ENCODE peak calls at places on chromosomes 16 and 17, in ten cellular contexts. Z is fibroblast of lung, Q is IMR-90, T is GM23248, M is GM12878, N is SK-N-SH, F is neural progenitor cell, D is mammary epithelial cell, Y is A549, U is H9. P is an unnamed sample.

GRCh38 chr17:65742433-65743312 is 181.2 kb upstream of the AXIN2 start:
- DNase-seq in Z (peak), Q (peak), T (peak), M (no peak), N (peak), F (peak), D (peak), Y (peak), U (no peak), P (peak)

GRCh38 chr17:68533887-68534700 is 21.9 kb downstream of the PRKAR1A start:
- DNase-seq in Z (peak), Q (peak), T (peak), M (no peak), N (no peak), F (no peak), D (no peak), Y (no peak), U (no peak), P (peak)

GRCh38 chr16:65672960-65673359 is 551.1 kb upstream of the CDH11 start:
- DNase-seq in Z (peak), Q (peak), T (peak), M (no peak), N (no peak), F (no peak), D (peak), Y (no peak), U (no peak), P (peak)

GRCh38 chr17:14201087-14201486 is 35.6 kb downstream of the CDRT15 start:
- DNase-seq in Z (peak), Q (peak), T (peak), M (no peak), N (no peak), F (no peak), D (no peak), Y (no peak), U (no peak), P (no peak)

GRCh38 chr17:56756536-56756935 is 77.2 kb downstream of the C17orf67 start:
- DNase-seq in Z (peak), Q (peak), T (peak), M (no peak), N (no peak), F (no peak), D (peak), Y (peak), U (no peak), P (no peak)

GRCh38 chr17:79459003-79459655 is 151.7 kb downstream of the RBFOX3 start:
- DNase-seq in Z (no peak), Q (no peak), T (no peak), M (no peak), N (no peak), F (no peak), D (no peak), Y (no peak), U (peak), P (peak)

GRCh38 chr17:9150407-9151090 is 129.2 kb downstream of the NTN1 start:
- DNase-seq in Z (no peak), Q (peak), T (peak), M (no peak), N (no peak), F (peak), D (no peak), Y (no peak), U (no peak), P (no peak)

GRCh38 chr17:4610162-4610561 is 25.8 kb downstream of the SMTNL2 start:
- DNase-seq in Z (no peak), Q (no peak), T (no peak), M (no peak), N (no peak), F (no peak), D (no peak), Y (no peak), U (no peak), P (no peak)

GRCh38 chr17:28956112-28956511 is 4.8 kb upstream of the PHF12 start:
- DNase-seq in Z (no peak), Q (no peak), T (no peak), M (no peak), N (no peak), F (no peak), D (no peak), Y (no peak), U (peak), P (peak)

GRCh38 chr17:263271-263670 is 81.8 kb upstream of the DOC2B start:
- DNase-seq in Z (no peak), Q (no peak), T (no peak), M (no peak), N (no peak), F (no peak), D (no peak), Y (no peak), U (no peak), P (no peak)

GRCh38 chr17:58641937-58642336 is 49.9 kb downstream of the TEX14 start:
- DNase-seq in Z (no peak), Q (no peak), T (peak), M (no peak), N (no peak), F (no peak), D (no peak), Y (no peak), U (no peak), P (no peak)

GRCh38 chr17:63086483-63087185 is 120.6 kb downstream of the TANC2 start:
- DNase-seq in Z (peak), Q (no peak), T (no peak), M (no peak), N (no peak), F (no peak), D (no peak), Y (no peak), U (no peak), P (no peak)

GRCh38 chr17:55264640-55265298 is at the start of gene HLF:
- DNase-seq in Z (peak), Q (peak), T (peak), M (no peak), N (peak), F (peak), D (peak), Y (peak), U (peak), P (peak)

GRCh38 chr17:41588126-41588810 is 1.6 kb upstream of the KRT14 start:
- DNase-seq in Z (no peak), Q (no peak), T (peak), M (no peak), N (no peak), F (no peak), D (peak), Y (no peak), U (no peak), P (no peak)

GRCh38 chr16:57314161-57314785 is 29.8 kb upstream of the PLLP start:
- DNase-seq in Z (no peak), Q (no peak), T (no peak), M (no peak), N (no peak), F (no peak), D (peak), Y (no peak), U (no peak), P (no peak)

GRCh38 chr17:292531-293382 is 59.9 kb downstream of the RPH3AL start:
- DNase-seq in Z (no peak), Q (no peak), T (no peak), M (no peak), N (no peak), F (no peak), D (no peak), Y (no peak), U (no peak), P (no peak)

GRCh38 chr17:36592711-36593321 is 1.1 kb downstream of the DHRS11 start:
- DNase-seq in Z (no peak), Q (no peak), T (no peak), M (no peak), N (no peak), F (no peak), D (no peak), Y (no peak), U (no peak), P (peak)

GRCh38 chr16:67936876-67937605 is 391 bp upstream of the PSMB10 start:
- DNase-seq in Z (no peak), Q (no peak), T (peak), M (peak), N (no peak), F (no peak), D (peak), Y (peak), U (no peak), P (peak)

GRCh38 chr16:24540575-24541240 is 1.3 kb downstream of the RBBP6 start:
- DNase-seq in Z (no peak), Q (peak), T (peak), M (no peak), N (peak), F (peak), D (peak), Y (no peak), U (no peak), P (peak)

GRCh38 chr17:16953841-16954240 is 18.1 kb downstream of the TNFRSF13B start:
- DNase-seq in Z (no peak), Q (no peak), T (no peak), M (no peak), N (no peak), F (no peak), D (no peak), Y (no peak), U (no peak), P (no peak)
- H3K4me2 ChIP-seq in Z (no peak), Q (no peak), T (no peak), M (no peak), N (no peak), F (no peak), D (no peak), Y (no peak), U (no peak), P (no peak)

GRCh38 chr16:1557576-1557975 is 24.1 kb downstream of the TMEM204 start:
- DNase-seq in Z (no peak), Q (no peak), T (no peak), M (no peak), N (no peak), F (no peak), D (no peak), Y (no peak), U (no peak), P (no peak)

GRCh38 chr16:1557074-1557473 is 23.6 kb downstream of the TMEM204 start:
- DNase-seq in Z (no peak), Q (no peak), T (no peak), M (no peak), N (no peak), F (no peak), D (no peak), Y (no peak), U (no peak), P (no peak)

GRCh38 chr16:1556254-1556653 is 22.8 kb downstream of the TMEM204 start:
- DNase-seq in Z (no peak), Q (no peak), T (peak), M (no peak), N (no peak), F (no peak), D (no peak), Y (no peak), U (no peak), P (no peak)

GRCh38 chr16:1553976-1554825 is 20.7 kb downstream of the TMEM204 start:
- DNase-seq in Z (no peak), Q (no peak), T (no peak), M (no peak), N (no peak), F (no peak), D (no peak), Y (no peak), U (no peak), P (no peak)

GRCh38 chr16:1554826-1555445 is 21.5 kb downstream of the TMEM204 start:
- DNase-seq in Z (no peak), Q (no peak), T (no peak), M (no peak), N (no peak), F (no peak), D (no peak), Y (no peak), U (no peak), P (no peak)
- H3K4me2 ChIP-seq in Z (no peak), Q (no peak), T (no peak), M (no peak), N (no peak), F (no peak), D (no peak), Y (no peak), U (no peak), P (no peak)

DNA sequence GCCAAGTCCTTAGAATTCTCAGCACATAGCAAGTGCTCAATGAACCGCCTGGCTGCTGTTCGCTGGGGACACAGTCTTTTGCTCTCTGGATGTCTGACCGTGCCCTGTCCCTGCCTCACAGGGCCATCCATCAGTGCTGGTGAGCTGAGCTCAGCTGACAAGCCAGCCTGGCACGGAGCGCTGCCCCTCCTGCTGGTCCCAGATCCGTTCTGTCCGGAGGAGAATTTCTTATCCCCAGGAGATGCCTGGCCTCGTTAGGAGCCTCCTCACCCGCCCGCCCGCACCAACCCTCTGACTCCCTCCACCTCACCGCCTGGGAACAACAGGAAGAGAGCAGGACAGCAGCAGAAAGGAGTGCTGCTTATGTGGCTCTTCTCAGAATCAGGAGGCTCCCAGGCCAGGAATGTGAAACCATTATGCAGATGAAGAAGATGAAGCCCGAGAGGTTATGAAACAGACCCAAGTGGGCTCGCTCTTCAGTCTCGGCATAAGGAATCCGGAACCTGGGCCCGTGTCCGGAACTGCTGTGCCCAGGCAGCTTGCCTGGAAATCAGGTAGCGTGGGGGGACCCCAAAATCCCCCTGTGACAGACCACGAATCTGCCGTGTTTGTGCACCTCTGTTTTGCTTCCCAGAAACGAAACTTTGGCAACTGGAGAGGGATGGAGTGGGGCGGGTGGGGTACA is 28.8 kb upstream of the RMI2 start:
- DNase-seq in Z (no peak), Q (no peak), T (no peak), M (no peak), N (no peak), F (peak), D (no peak), Y (no peak), U (peak), P (peak)
- H3K4me2 ChIP-seq in Z (no peak), Q (no peak), T (no peak), M (no peak), N (no peak), F (peak), D (no peak), Y (no peak), U (peak), P (peak)

DNA sequence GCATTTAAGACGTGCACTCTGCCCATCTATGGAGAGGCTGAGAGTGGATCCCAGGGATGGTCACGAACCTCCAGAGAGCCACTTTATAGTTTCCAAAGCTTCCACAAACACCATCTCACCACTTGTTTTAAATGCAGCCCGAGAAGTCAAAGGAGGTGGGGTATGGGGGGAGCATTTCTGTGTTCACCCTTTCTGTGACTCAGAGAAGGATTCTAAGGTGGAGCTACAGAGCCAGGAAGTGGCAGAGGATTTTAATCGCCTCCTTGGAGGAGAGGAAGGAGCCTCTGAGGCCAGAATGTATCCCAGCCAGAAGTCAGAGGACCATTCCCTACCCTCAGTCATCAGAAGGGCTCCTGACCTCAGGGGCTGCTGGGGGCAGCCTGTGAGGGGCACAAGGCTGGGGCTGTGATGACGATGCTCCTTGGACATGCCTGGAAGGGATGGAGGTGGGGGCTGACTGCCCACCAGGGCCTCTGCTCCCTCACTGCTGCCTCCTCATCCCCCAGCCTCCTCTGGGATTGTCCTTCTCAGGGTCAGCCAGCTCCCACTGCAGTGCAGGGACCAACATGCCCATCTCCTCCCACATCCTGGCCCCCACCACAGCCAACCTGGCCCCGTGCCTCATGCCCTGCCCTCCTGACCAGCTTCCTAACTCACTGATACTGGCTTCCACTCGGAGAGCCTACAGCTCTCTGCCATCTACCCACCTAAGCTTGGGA is 2.8 kb downstream of the XYLT2 start:
- DNase-seq in Z (peak), Q (peak), T (peak), M (no peak), N (no peak), F (no peak), D (peak), Y (no peak), U (peak), P (no peak)
- H3K4me2 ChIP-seq in Z (peak), Q (peak), T (peak), M (no peak), N (peak), F (no peak), D (peak), Y (no peak), U (no peak), P (no peak)

GRCh38 chr17:51085150-51085805 is 35.4 kb downstream of the SPAG9 start:
- DNase-seq in Z (peak), Q (peak), T (peak), M (no peak), N (no peak), F (no peak), D (peak), Y (no peak), U (no peak), P (no peak)
- H3K4me2 ChIP-seq in Z (peak), Q (peak), T (peak), M (no peak), N (peak), F (no peak), D (peak), Y (peak), U (no peak), P (no peak)

GRCh38 chr16:87703835-87704375 is 61.9 kb downstream of the KLHDC4 start:
- DNase-seq in Z (no peak), Q (no peak), T (no peak), M (no peak), N (no peak), F (no peak), D (no peak), Y (no peak), U (no peak), P (no peak)
- H3K4me2 ChIP-seq in Z (no peak), Q (no peak), T (no peak), M (no peak), N (no peak), F (no peak), D (no peak), Y (no peak), U (no peak), P (no peak)

DNA sequence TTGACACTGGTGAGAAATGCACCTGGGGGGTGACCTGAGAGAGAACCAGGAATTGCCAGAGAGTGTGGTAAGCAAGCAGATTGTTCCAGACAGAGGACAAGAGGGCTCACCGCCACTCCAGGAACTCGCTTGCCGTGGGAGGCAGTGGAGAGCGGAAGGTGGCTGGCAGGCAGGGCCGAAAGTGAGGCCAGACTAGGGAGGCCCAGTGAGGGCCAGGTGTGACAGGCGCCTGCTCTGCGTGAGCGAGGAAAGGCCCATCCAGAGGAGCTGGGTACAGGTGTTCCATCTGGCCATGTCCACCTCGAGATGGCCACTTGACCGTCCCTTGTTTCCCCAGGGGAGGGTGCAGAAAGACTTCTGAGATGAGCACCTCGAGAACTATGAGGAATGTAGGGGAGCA is 11.9 kb upstream of the MYO15B start:
- DNase-seq in Z (no peak), Q (no peak), T (no peak), M (no peak), N (no peak), F (no peak), D (no peak), Y (no peak), U (no peak), P (no peak)
- H3K4me2 ChIP-seq in Z (no peak), Q (no peak), T (no peak), M (no peak), N (no peak), F (no peak), D (no peak), Y (no peak), U (no peak), P (no peak)

DNA sequence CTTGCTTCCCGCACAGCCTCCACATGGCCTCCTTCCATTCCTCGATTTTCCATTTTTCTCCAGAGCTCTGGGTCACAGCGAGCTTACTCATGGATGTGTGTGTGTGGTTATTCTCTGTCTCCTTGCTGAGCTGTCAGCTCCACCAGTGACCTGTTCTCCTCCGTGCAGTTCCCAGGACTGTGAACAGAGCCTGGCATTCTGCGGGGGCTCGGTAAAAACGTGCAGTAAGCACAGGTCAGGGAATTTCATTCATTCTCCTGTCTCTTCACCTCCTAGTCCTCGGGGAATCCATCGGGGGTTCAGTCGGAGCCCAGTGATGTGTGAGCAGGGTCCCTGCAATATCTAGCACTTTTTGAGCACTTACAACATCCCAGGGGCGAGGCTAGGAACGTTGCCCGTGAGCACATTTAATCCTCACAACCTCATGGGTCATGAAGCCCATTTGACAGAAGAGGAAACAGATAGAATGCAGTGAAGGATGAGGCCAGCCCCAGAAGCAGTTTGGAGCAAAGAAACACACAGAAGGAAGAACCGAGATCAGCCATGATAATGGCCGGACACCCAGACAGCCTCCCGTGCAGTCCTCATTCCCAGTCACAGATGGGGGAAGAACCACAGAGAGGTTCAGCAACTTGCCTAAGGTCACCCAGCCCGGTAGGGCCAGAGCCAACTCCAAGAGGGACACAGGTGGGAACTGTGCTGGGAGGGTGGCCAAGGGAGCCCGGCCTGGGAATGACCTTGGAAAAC is 183.2 kb upstream of the GSE1 start:
- DNase-seq in Z (no peak), Q (no peak), T (no peak), M (no peak), N (no peak), F (no peak), D (no peak), Y (no peak), U (no peak), P (no peak)
- H3K4me2 ChIP-seq in Z (no peak), Q (no peak), T (no peak), M (no peak), N (no peak), F (no peak), D (no peak), Y (no peak), U (no peak), P (no peak)